ENCODE peak calls at places on chromosome 12, in seven cellular contexts. F, P, Z, R, G, S and O are unnamed samples.

GRCh38 chr12:68939500-68939899 is 6.5 kb upstream of the CPM start:
- DNase-seq in P (no peak), Z (no peak), S (no peak), F (no peak), R (no peak), G (no peak), O (no peak)

GRCh38 chr12:2384533-2385328 is 331.9 kb downstream of the CACNA1C start:
- DNase-seq in Z (no peak), R (no peak), S (peak), F (no peak), P (no peak), G (peak), O (no peak)

GRCh38 chr12:110932048-110932447 is 11.7 kb upstream of the MYL2 start:
- DNase-seq in P (no peak), S (no peak), F (peak), Z (no peak), R (no peak), G (no peak), O (peak)

GRCh38 chr12:106088246-106089200 is 50.2 kb downstream of the NUAK1 start:
- DNase-seq in F (no peak), R (no peak), G (no peak), S (no peak), Z (no peak), P (no peak), O (no peak)

GRCh38 chr12:119728437-119728730 is 60.5 kb downstream of the PRKAB1 start:
- DNase-seq in Z (no peak), P (no peak), R (no peak), G (peak), F (no peak), S (no peak), O (no peak)

GRCh38 chr12:102955926-102956737 is 1.3 kb upstream of the ASCL1 start:
- DNase-seq in P (peak), R (no peak), G (no peak), S (no peak), Z (no peak), F (peak), O (no peak)

GRCh38 chr12:58433969-58434368 is 486.3 kb downstream of the LRIG3 start:
- DNase-seq in S (peak), G (no peak), P (no peak), Z (no peak), F (no peak), R (no peak), O (no peak)

GRCh38 chr12:52867636-52868035 is 18.8 kb upstream of the KRT78 start:
- DNase-seq in Z (peak), S (no peak), P (no peak), R (peak), G (no peak), F (peak), O (peak)

GRCh38 chr12:108394196-108394595 is 55.1 kb upstream of the CMKLR1 start:
- DNase-seq in F (no peak), R (no peak), G (peak), Z (peak), S (no peak), P (no peak), O (no peak)

GRCh38 chr12:113185180-113186032 is at the start of the genes DDX54 and RITA1:
- DNase-seq in Z (peak), G (peak), P (peak), S (peak), R (peak), F (peak), O (peak)

GRCh38 chr12:111887916-111888745 is 46.1 kb downstream of the MAPKAPK5 start:
- DNase-seq in R (no peak), P (no peak), F (no peak), S (no peak), G (no peak), Z (no peak), O (no peak)

GRCh38 chr12:21678959-21679358 is 21.3 kb upstream of the LDHB start:
- DNase-seq in Z (no peak), R (no peak), P (no peak), S (no peak), G (no peak), F (no peak), O (no peak)

GRCh38 chr12:111656016-111656415 is 29.7 kb downstream of the BRAP start:
- DNase-seq in R (no peak), G (no peak), S (no peak), Z (no peak), F (no peak), P (no peak), O (no peak)

GRCh38 chr12:11607313-11608081 is 42.0 kb upstream of the ETV6 start:
- DNase-seq in S (peak), R (no peak), Z (no peak), G (peak), F (no peak), P (no peak), O (peak)

GRCh38 chr12:104190151-104190550 is 25.4 kb upstream of the TXNRD1 start:
- DNase-seq in Z (no peak), G (peak), S (peak), R (no peak), F (no peak), P (no peak), O (no peak)

GRCh38 chr12:92080390-92081285 is 65.0 kb downstream of the BTG1 start:
- DNase-seq in G (peak), Z (no peak), P (no peak), S (peak), F (no peak), R (no peak), O (no peak)

GRCh38 chr12:57455374-57456144 is 452 bp downstream of the INHBE start:
- DNase-seq in G (no peak), F (no peak), S (no peak), Z (no peak), P (no peak), R (no peak), O (peak)

GRCh38 chr12:22306311-22306710 is 28.2 kb downstream of the ST8SIA1 start:
- DNase-seq in F (no peak), S (no peak), Z (no peak), R (no peak), P (no peak), G (peak), O (no peak)

GRCh38 chr12:45732936-45733335 is 3.4 kb downstream of the ARID2 start:
- DNase-seq in R (no peak), S (no peak), F (no peak), Z (no peak), P (no peak), G (peak), O (no peak)

GRCh38 chr12:93447555-93448265 is 6.0 kb upstream of the UBE2N start:
- DNase-seq in S (no peak), F (no peak), Z (no peak), P (no peak), G (no peak), R (no peak), O (no peak)

GRCh38 chr12:25784669-25785068 is 173.8 kb upstream of the RASSF8 start:
- DNase-seq in Z (no peak), S (no peak), R (no peak), P (no peak), G (no peak), F (no peak), O (peak)

GRCh38 chr12:60169904-60170303 is 574.1 kb downstream of the SLC16A7 start:
- DNase-seq in F (no peak), R (no peak), G (peak), P (no peak), Z (no peak), S (no peak), O (no peak)